ENCODE peak calls at places on chromosomes 5 and 9, in five cellular contexts. V is heart right ventricle, J is K562, Z is left lung, X is GM23338. F is an unnamed sample.

GRCh38 chr5:6728011-6728794 is 15.0 kb downstream of the TENT4A start:
- DNase-seq in V (no peak), J (no peak), Z (peak), X (peak), F (no peak)

GRCh38 chr5:120452471-120452870 is 11.6 kb upstream of the PRR16 start:
- DNase-seq in V (no peak), J (no peak), Z (no peak), X (no peak), F (no peak)

GRCh38 chr5:141945511-141946024 is 12.4 kb downstream of the PCDH12 start:
- DNase-seq in V (peak), J (no peak), Z (no peak), X (peak), F (no peak)

GRCh38 chr5:106759581-106759980 is 911.2 kb downstream of the EFNA5 start:
- DNase-seq in V (no peak), J (no peak), Z (no peak), X (no peak), F (peak)

GRCh38 chr5:157668356-157668755 is 3.0 kb upstream of the C5orf52 start:
- DNase-seq in V (no peak), J (no peak), Z (no peak), X (no peak), F (no peak)

GRCh38 chr9:129702563-129702962 is 37.1 kb downstream of the PRRX2 start:
- DNase-seq in V (no peak), J (no peak), Z (no peak), X (no peak), F (no peak)

GRCh38 chr9:136374183-136374575 is 710 bp upstream of the CARD9 start:
- DNase-seq in V (no peak), J (no peak), Z (no peak), X (no peak), F (no peak)

GRCh38 chr5:140672455-140673186 is 755 bp downstream of the DND1 start:
- DNase-seq in V (peak), J (no peak), Z (no peak), X (peak), F (no peak)

GRCh38 chr5:173747876-173748275 is 131.4 kb upstream of the BOD1 start:
- DNase-seq in V (no peak), J (no peak), Z (no peak), X (no peak), F (no peak)

GRCh38 chr9:86454701-86455402 is 100.6 kb upstream of the TUT7 start:
- DNase-seq in V (no peak), J (no peak), Z (no peak), X (no peak), F (no peak)

GRCh38 chr5:4295663-4296339 is 700.2 kb downstream of the IRX1 start:
- DNase-seq in V (no peak), J (peak), Z (no peak), X (peak), F (no peak)

GRCh38 chr5:135985946-135986345 is 31.2 kb upstream of the LECT2 start:
- DNase-seq in V (no peak), J (peak), Z (no peak), X (no peak), F (no peak)

GRCh38 chr9:12859704-12860251 is 85.0 kb downstream of the LURAP1L start:
- DNase-seq in V (no peak), J (no peak), Z (no peak), X (no peak), F (no peak)

GRCh38 chr5:178069909-178070308 is 43.4 kb upstream of the N4BP3 start:
- DNase-seq in V (no peak), J (peak), Z (no peak), X (peak), F (no peak)

GRCh38 chr9:138075961-138076649 is 198.5 kb downstream of the CACNA1B start:
- DNase-seq in V (no peak), J (no peak), Z (no peak), X (no peak), F (no peak)

GRCh38 chr9:89868100-89868499 is 263.3 kb downstream of the GADD45G start:
- DNase-seq in V (no peak), J (no peak), Z (no peak), X (no peak), F (peak)

GRCh38 chr5:149549461-149550266 is 1.6 kb downstream of the CSNK1A1 start:
- DNase-seq in V (no peak), J (peak), Z (no peak), X (peak), F (no peak)

GRCh38 chr5:17014686-17015085 is 78.6 kb upstream of the MYO10 start:
- DNase-seq in V (no peak), J (no peak), Z (no peak), X (no peak), F (no peak)

GRCh38 chr9:37034938-37035471 is 937 bp upstream of the PAX5 start:
- DNase-seq in V (no peak), J (no peak), Z (no peak), X (peak), F (no peak)
- H3K4me3 ChIP-seq in V (no peak), J (no peak), Z (no peak), X (peak), F (no peak)

DNA sequence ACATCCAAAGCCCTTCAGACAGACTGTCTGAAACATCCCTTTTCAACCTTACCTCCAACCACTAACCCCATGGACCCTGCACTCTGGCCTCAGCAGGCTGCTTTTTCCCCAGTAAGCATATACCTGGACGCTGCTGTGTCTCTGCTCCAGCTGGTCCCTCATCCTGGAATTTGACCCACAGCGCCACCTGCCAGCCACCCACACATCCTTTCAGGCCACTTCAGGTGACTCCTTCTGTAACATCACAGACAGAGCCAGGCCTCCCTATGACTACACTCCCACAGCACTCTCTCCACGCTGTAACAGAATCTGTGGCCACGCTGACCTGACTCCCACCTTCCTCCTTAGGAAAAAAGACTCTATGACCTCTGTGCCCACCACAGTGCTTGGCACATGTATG is 3.4 kb downstream of the MGAT1 start:
- DNase-seq in V (no peak), J (no peak), Z (no peak), X (peak), F (no peak)
- TF ChIP-seq CTCF in V (no peak), J (peak), Z (no peak), X (peak), F (peak)

GRCh38 chr9:127149010-127149409 is 26.6 kb upstream of the ANGPTL2 start:
- DNase-seq in V (no peak), J (no peak), Z (no peak), X (no peak), F (no peak)
- H3K4me3 ChIP-seq in V (no peak), J (no peak), Z (no peak), X (no peak), F (no peak)

GRCh38 chr5:37495210-37495609 is 116.1 kb downstream of the WDR70 start:
- DNase-seq in V (no peak), J (no peak), Z (no peak), X (no peak), F (peak)
- TF ChIP-seq CTCF in V (no peak), J (peak), Z (no peak), X (peak), F (peak)

GRCh38 chr5:143065185-143065584 is 295.0 kb downstream of the ARHGAP26 start:
- DNase-seq in V (no peak), J (no peak), Z (no peak), X (no peak), F (no peak)
- H3K4me3 ChIP-seq in V (no peak), J (no peak), Z (no peak), X (no peak), F (no peak)

GRCh38 chr5:672329-673139 is 20.6 kb downstream of the TPPP start:
- DNase-seq in V (peak), J (peak), Z (peak), X (peak), F (peak)
- TF ChIP-seq CTCF in V (no peak), J (no peak), Z (no peak), X (no peak), F (no peak)

DNA sequence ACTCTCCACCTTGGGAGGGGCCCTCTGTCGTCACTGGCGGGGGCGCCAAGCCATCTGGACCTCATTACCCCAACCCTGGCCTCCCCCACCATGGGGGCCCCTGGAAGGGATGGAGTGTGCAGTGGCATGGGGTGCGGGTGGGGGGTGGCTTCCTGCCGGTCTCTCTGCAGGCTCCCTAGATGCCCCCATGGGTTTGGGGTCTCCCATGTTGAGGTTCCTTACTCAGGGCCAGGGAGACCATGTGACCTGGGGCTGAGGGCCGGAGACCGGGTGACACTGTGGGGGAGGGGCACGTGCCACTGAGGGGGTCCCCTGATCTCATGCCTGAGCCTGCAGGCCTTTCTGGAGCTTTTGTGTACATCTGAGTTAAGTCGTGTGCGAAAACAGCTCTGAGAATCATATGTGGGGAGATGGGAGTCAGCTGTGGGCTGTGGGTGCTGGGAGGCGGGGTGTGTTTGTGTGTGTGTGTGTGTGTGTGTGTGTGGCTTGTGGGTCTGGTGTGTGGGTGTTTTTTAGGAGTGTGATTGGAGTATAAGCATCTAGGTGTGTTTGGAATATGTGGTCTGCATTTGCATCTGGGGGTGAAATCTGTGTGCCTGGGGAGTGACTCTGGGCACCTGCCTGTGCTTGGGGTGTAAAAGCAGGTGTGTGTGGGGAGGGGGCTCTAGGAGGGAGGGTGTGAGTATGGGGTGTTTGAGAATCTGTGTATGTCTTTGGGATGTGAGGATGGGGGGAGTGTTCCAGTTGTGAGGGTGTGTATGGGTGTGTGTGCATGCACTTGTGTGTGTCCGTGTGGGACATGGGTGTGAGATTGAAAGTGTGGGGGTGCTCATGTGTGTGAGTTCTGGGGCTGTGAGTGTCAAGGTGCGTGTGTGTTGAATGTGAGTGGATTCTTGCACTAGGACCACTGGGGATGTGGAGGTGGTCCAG is 32.1 kb downstream of the GOLGA2 start:
- DNase-seq in V (peak), J (no peak), Z (no peak), X (no peak), F (no peak)
- H3K4me3 ChIP-seq in V (peak), J (no peak), Z (peak), X (no peak), F (no peak)

GRCh38 chr5:64595519-64595855 is 89.7 kb downstream of the RGS7BP start:
- DNase-seq in V (no peak), J (no peak), Z (no peak), X (no peak), F (no peak)

GRCh38 chr5:64592942-64593341 is 87.1 kb downstream of the RGS7BP start:
- DNase-seq in V (no peak), J (no peak), Z (no peak), X (no peak), F (no peak)

GRCh38 chr5:64594025-64594424 is 88.2 kb downstream of the RGS7BP start:
- DNase-seq in V (no peak), J (no peak), Z (no peak), X (no peak), F (no peak)

GRCh38 chr5:64599226-64599625 is 91.1 kb upstream of the SHISAL2B start:
- DNase-seq in V (no peak), J (no peak), Z (no peak), X (no peak), F (no peak)

DNA sequence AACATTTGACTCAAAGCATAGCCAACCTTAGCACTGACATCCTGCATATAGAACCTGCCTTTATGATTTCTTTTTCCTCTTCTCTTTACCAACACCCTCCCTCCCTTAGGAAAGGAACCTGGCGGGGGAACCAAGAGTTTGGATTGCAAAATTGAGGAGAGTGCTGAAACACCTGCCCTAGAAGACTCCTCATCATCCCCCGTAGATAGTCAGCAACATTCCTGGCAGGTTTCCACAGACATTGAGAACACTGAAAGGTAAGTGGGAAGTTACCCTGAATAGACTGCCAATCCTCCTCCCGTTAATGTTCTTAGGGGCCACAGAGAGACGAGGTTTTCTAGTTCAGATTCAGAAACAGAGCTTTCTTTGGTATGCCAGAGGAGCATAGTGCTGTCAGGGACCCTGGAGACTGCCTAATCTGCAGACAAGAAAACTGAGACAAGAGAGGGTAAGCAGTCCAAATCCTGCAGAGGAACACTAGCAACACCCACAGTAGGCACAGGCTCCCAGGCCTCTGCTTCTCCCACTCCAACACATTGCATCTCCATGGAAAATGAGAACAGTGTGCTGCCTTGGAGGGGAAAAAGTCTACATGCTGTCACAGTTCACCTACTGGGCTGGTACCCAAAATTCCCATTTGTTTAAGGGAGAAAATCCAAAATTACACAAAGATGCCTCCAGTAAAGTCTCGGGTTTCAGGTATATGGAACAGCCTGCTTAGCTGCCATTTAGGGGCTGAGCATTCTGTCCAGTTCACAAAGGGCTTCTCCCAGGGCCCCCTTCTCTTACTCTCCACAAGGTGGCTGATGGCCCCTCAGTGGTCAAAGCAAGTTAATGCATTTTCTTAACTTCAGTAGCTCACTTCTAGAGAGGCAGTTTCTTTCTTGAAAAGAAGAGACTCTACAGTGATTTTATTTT is 89.0 kb downstream of the RGS7BP start:
- DNase-seq in V (no peak), J (peak), Z (no peak), X (peak), F (no peak)
- TF ChIP-seq CTCF in V (peak), J (peak), Z (no peak), X (peak), F (peak)

DNA sequence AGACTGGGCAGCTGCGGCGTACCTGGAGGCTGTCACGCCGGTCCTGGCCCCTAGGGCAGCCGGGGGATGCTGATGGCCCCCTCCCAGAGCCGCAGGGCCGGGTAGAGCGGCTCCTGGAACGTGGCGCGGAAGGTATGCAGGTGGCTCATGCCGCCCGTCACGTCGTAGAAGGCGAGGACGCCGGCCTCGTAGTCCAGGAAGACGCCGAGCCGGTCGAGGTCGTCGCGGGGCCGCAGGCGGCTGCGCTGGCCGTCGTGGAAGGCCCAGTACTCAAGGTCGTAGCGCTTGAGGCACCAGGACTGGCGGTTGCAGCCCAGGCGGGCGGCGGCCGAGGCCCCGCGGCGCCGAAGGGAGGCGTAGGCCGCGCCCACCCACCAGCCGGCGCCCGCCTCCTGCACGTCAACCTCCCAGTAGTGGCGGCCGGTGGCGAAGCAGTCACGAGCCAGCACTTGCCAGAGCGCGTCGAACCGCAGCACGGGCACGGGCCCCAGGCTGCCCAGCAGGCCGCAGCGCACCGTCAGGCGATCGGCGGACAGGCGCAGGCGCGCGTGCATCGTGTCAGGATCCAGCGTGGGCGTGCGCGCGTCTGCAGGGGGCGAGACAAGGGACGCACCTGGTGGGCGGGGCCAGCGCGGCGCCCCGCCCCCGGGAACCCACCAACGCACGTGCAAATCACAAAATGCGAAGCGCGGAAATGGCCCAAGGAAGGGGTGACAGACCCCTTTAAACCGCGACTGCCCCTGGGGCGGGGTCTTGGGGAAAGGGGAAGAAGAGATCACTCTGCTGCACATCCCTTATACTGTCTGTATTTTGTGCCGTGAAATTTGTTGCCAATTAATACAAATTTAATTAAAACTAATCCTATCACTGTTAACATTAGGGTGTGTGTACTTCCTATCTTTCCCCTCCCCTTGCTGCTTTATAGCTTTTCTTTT is 31.2 kb downstream of the NANS start:
- DNase-seq in V (peak), J (no peak), Z (peak), X (peak), F (no peak)
- H3K4me3 ChIP-seq in V (peak), J (no peak), Z (peak), X (peak), F (no peak)

DNA sequence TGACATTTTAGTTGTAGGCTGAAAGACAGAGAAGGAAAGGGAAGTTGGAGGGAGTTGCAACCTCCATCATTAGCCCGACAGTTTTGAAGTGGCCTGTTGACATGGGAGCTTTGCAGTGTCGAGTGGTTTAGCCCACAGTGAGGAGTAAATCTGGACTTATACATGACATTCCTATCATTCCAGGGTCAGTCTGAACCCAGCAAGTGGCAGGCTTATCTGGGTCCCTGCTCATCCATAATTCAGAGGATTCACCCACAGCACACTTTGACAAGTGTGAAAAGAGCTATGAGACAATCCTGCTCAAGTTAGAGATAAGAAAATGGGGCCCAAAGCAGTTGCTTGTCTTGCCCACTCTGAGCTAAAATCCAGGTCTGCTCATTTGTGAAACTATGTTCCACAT is 8.4 kb upstream of the TNC start:
- DNase-seq in V (no peak), J (no peak), Z (no peak), X (no peak), F (no peak)
- TF ChIP-seq CTCF in V (no peak), J (no peak), Z (no peak), X (no peak), F (no peak)

F was measured in LNCaP clone FGC.